ENCODE peak calls at places on chromosomes 4 and X, in five cellular contexts. One of them, this sample, is unnamed.

GRCh38 chrX:48927125-48927524 is 8.3 kb upstream of the PIM2 start:
- DNase-seq in upper lobe of left lung: no peak
- DNase-seq in transverse colon: no peak
- DNase-seq in sigmoid colon: no peak
- DNase-seq in stomach: no peak
- DNase-seq in this sample: no peak

GRCh38 chr4:169201144-169202124 is 69.3 kb downstream of the SH3RF1 start:
- DNase-seq in upper lobe of left lung: no peak
- DNase-seq in transverse colon: no peak
- DNase-seq in sigmoid colon: no peak
- DNase-seq in stomach: no peak
- DNase-seq in this sample: no peak

GRCh38 chr4:85423414-85423813 is 51.5 kb upstream of the ARHGAP24 start:
- DNase-seq in upper lobe of left lung: no peak
- DNase-seq in transverse colon: no peak
- DNase-seq in sigmoid colon: no peak
- DNase-seq in stomach: no peak
- DNase-seq in this sample: no peak

GRCh38 chr4:85556293-85556692 is 81.3 kb downstream of the ARHGAP24 start:
- DNase-seq in upper lobe of left lung: no peak
- DNase-seq in transverse colon: no peak
- DNase-seq in sigmoid colon: no peak
- DNase-seq in stomach: no peak
- DNase-seq in this sample: no peak

GRCh38 chr4:168555437-168555836 is 58.6 kb downstream of the PALLD start:
- DNase-seq in upper lobe of left lung: no peak
- DNase-seq in transverse colon: no peak
- DNase-seq in sigmoid colon: no peak
- DNase-seq in stomach: no peak
- DNase-seq in this sample: no peak

GRCh38 chr4:38313999-38314561 is 349.9 kb upstream of the KLF3 start:
- DNase-seq in upper lobe of left lung: no peak
- DNase-seq in transverse colon: peak; percentile 71
- DNase-seq in sigmoid colon: no peak
- DNase-seq in stomach: no peak
- DNase-seq in this sample: peak; percentile 60

GRCh38 chrX:43882294-43882681 is at the start of gene MAOB:
- DNase-seq in upper lobe of left lung: peak; percentile 87
- DNase-seq in transverse colon: peak; percentile 33
- DNase-seq in sigmoid colon: peak; percentile 72
- DNase-seq in stomach: peak; percentile 37
- DNase-seq in this sample: no peak

GRCh38 chrX:27548624-27549023 is 41.5 kb upstream of the DCAF8L2 start:
- DNase-seq in upper lobe of left lung: no peak
- DNase-seq in transverse colon: no peak
- DNase-seq in sigmoid colon: no peak
- DNase-seq in stomach: no peak
- DNase-seq in this sample: no peak

GRCh38 chr4:54553001-54553400 is 104.8 kb upstream of the KIT start:
- DNase-seq in upper lobe of left lung: no peak
- DNase-seq in transverse colon: no peak
- DNase-seq in sigmoid colon: no peak
- DNase-seq in stomach: no peak
- DNase-seq in this sample: no peak

GRCh38 chrX:109826954-109827708 is 94.1 kb upstream of the ACSL4 start:
- DNase-seq in upper lobe of left lung: no peak
- DNase-seq in transverse colon: no peak
- DNase-seq in sigmoid colon: no peak
- DNase-seq in stomach: no peak
- DNase-seq in this sample: no peak

GRCh38 chr4:146237092-146237491 is 22.8 kb downstream of the REELD1 start:
- DNase-seq in upper lobe of left lung: no peak
- DNase-seq in transverse colon: no peak
- DNase-seq in sigmoid colon: no peak
- DNase-seq in stomach: no peak
- DNase-seq in this sample: no peak

GRCh38 chrX:153981771-153982533 is 9.4 kb downstream of the TMEM187 start:
- DNase-seq in upper lobe of left lung: peak; percentile 70
- DNase-seq in transverse colon: peak; percentile 62
- DNase-seq in sigmoid colon: no peak
- DNase-seq in stomach: no peak
- DNase-seq in this sample: peak; percentile 80

GRCh38 chr4:115851918-115852766 is 738.7 kb upstream of the NDST4 start:
- DNase-seq in upper lobe of left lung: no peak
- DNase-seq in transverse colon: peak; percentile 35
- DNase-seq in sigmoid colon: no peak
- DNase-seq in stomach: peak; percentile 67
- DNase-seq in this sample: no peak

GRCh38 chr4:73070072-73070385 is 513 bp upstream of the COX18 start:
- DNase-seq in upper lobe of left lung: no peak
- DNase-seq in transverse colon: no peak
- DNase-seq in sigmoid colon: no peak
- DNase-seq in stomach: no peak
- DNase-seq in this sample: no peak

GRCh38 chrX:39331062-39331704 is 529.9 kb downstream of the MID1IP1 start:
- DNase-seq in upper lobe of left lung: no peak
- DNase-seq in transverse colon: no peak
- DNase-seq in sigmoid colon: no peak
- DNase-seq in stomach: no peak
- DNase-seq in this sample: no peak

GRCh38 chr4:83036991-83037390 is 2.0 kb downstream of the COPS4 start:
- DNase-seq in upper lobe of left lung: no peak
- DNase-seq in transverse colon: no peak
- DNase-seq in sigmoid colon: no peak
- DNase-seq in stomach: no peak
- DNase-seq in this sample: no peak

GRCh38 chr4:136687118-136687517 is 845.2 kb downstream of the PCDH18 start:
- DNase-seq in upper lobe of left lung: no peak
- DNase-seq in transverse colon: no peak
- DNase-seq in sigmoid colon: no peak
- DNase-seq in stomach: no peak
- DNase-seq in this sample: no peak

GRCh38 chr4:110109455-110109854 is 89.0 kb downstream of the ELOVL6 start:
- DNase-seq in upper lobe of left lung: no peak
- DNase-seq in transverse colon: no peak
- DNase-seq in sigmoid colon: no peak
- DNase-seq in stomach: no peak
- DNase-seq in this sample: no peak
- H3K9me3 ChIP-seq in upper lobe of left lung: no peaks in the 10 kb centered on the region
- H3K9me3 ChIP-seq in transverse colon: no peaks in the 10 kb centered on the region
- H3K9me3 ChIP-seq in sigmoid colon: no peaks in the 10 kb centered on the region
- H3K9me3 ChIP-seq in stomach: no peaks in the 10 kb centered on the region
- H3K9me3 ChIP-seq in this sample: no peaks in the 10 kb centered on the region

GRCh38 chr4:151169223-151169622 is 69.8 kb downstream of the RPS3A start:
- DNase-seq in upper lobe of left lung: no peak
- DNase-seq in transverse colon: peak; percentile 62
- DNase-seq in sigmoid colon: peak; percentile 95
- DNase-seq in stomach: peak; percentile 31
- DNase-seq in this sample: no peak
- H3K4me1 ChIP-seq in upper lobe of left lung: peaks cover 25% of the 10 kb centered on the region
- H3K4me1 ChIP-seq in transverse colon: peaks cover 23% of the 10 kb centered on the region
- H3K4me1 ChIP-seq in sigmoid colon: no peaks in the 10 kb centered on the region
- H3K4me1 ChIP-seq in stomach: peaks cover 66% of the 10 kb centered on the region
- H3K4me1 ChIP-seq in this sample: no peaks in the 10 kb centered on the region

GRCh38 chr4:70533211-70533610 is 14.8 kb downstream of the AMTN start:
- DNase-seq in upper lobe of left lung: no peak
- DNase-seq in transverse colon: no peak
- DNase-seq in sigmoid colon: no peak
- DNase-seq in stomach: no peak
- DNase-seq in this sample: no peak

GRCh38 chr4:70530997-70531396 is 12.6 kb downstream of the AMTN start:
- DNase-seq in upper lobe of left lung: no peak
- DNase-seq in transverse colon: no peak
- DNase-seq in sigmoid colon: no peak
- DNase-seq in stomach: no peak
- DNase-seq in this sample: no peak

GRCh38 chr4:70533791-70534190 is 15.4 kb downstream of the AMTN start:
- DNase-seq in upper lobe of left lung: no peak
- DNase-seq in transverse colon: no peak
- DNase-seq in sigmoid colon: no peak
- DNase-seq in stomach: no peak
- DNase-seq in this sample: no peak

GRCh38 chr4:70531981-70532380 is 13.6 kb downstream of the AMTN start:
- DNase-seq in upper lobe of left lung: no peak
- DNase-seq in transverse colon: no peak
- DNase-seq in sigmoid colon: no peak
- DNase-seq in stomach: no peak
- DNase-seq in this sample: no peak
- TF ChIP-seq CTCF in upper lobe of left lung: no peak
- TF ChIP-seq CTCF in transverse colon: no peak
- TF ChIP-seq CTCF in sigmoid colon: no peak
- TF ChIP-seq CTCF in stomach: no peak
- TF ChIP-seq CTCF in this sample: no peak

GRCh38 chrX:67351411-67351810 is 192.4 kb upstream of the AR start:
- DNase-seq in upper lobe of left lung: no peak
- DNase-seq in transverse colon: no peak
- DNase-seq in sigmoid colon: no peak
- DNase-seq in stomach: no peak
- DNase-seq in this sample: no peak

GRCh38 chrX:67353651-67354370 is 190.0 kb upstream of the AR start:
- DNase-seq in upper lobe of left lung: no peak
- DNase-seq in transverse colon: no peak
- DNase-seq in sigmoid colon: no peak
- DNase-seq in stomach: no peak
- DNase-seq in this sample: no peak
- H3K9me3 ChIP-seq in upper lobe of left lung: no peaks in the 10 kb centered on the region
- H3K9me3 ChIP-seq in transverse colon: no peaks in the 10 kb centered on the region
- H3K9me3 ChIP-seq in sigmoid colon: no peaks in the 10 kb centered on the region
- H3K9me3 ChIP-seq in stomach: no peaks in the 10 kb centered on the region
- H3K9me3 ChIP-seq in this sample: no peaks in the 10 kb centered on the region

DNA sequence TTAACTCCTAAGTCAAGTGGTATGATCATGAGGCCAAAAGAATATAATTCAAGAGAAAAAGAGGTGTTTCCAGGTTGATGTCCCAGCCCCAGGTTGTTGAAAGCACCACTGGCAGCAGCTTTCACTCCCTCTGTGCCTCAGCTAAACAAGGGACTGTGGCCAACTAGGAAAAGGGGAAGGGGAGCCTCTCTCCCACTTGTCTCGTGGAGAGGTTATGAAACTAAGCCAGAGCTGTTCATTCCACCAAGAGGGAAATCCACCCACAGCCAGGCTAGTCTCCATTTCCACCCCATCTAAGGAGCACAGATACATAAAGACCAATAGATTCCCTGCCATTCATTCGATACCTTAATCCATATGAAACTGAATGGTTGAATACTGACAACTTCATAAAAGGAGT is 8.1 kb downstream of the ANXA5 start:
- DNase-seq in upper lobe of left lung: no peak
- DNase-seq in transverse colon: no peak
- DNase-seq in sigmoid colon: no peak
- DNase-seq in stomach: no peak
- DNase-seq in this sample: no peak
- H3K4me1 ChIP-seq in upper lobe of left lung: peaks cover 47% of the 10 kb centered on the region
- H3K4me1 ChIP-seq in transverse colon: peaks cover 58% of the 10 kb centered on the region
- H3K4me1 ChIP-seq in sigmoid colon: no peaks in the 10 kb centered on the region
- H3K4me1 ChIP-seq in stomach: peaks cover 86% of the 10 kb centered on the region
- H3K4me1 ChIP-seq in this sample: peaks cover 4% of the 10 kb centered on the region

GRCh38 chrX:78098108-78098507 is 5.9 kb upstream of the PGK1 start:
- DNase-seq in upper lobe of left lung: no peak
- DNase-seq in transverse colon: no peak
- DNase-seq in sigmoid colon: no peak
- DNase-seq in stomach: no peak
- DNase-seq in this sample: no peak

DNA sequence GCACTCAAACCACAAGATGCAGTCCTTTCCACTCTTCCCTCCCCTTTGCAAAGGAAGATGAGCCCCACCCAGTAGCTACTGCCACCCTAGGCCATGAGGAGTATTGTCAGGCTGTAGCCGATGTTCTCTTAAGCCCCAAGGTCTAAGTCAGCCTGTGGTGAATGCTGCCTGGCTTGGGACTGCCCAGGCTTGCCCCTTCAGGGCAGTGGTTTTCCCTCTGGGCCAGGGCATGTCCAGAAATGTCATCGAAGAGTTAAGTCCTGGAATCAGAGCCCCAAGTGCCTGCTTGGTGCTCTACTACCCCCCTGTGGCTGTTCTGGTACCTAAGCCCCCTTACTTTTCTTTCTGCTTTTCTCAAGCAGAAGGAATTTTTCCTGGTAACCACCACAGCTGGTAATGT is 11.8 kb upstream of the PGK1 start:
- DNase-seq in upper lobe of left lung: no peak
- DNase-seq in transverse colon: no peak
- DNase-seq in sigmoid colon: no peak
- DNase-seq in stomach: no peak
- DNase-seq in this sample: no peak
- TF ChIP-seq CTCF in upper lobe of left lung: peak; percentile 15
- TF ChIP-seq CTCF in transverse colon: no peak
- TF ChIP-seq CTCF in sigmoid colon: no peak
- TF ChIP-seq CTCF in stomach: no peak
- TF ChIP-seq CTCF in this sample: no peak

GRCh38 chr4:5662555-5662954 is 45.8 kb downstream of the EVC2 start:
- DNase-seq in upper lobe of left lung: no peak
- DNase-seq in transverse colon: no peak
- DNase-seq in sigmoid colon: no peak
- DNase-seq in stomach: no peak
- DNase-seq in this sample: no peak
- H3K9me3 ChIP-seq in upper lobe of left lung: no peaks in the 10 kb centered on the region
- H3K9me3 ChIP-seq in transverse colon: no peaks in the 10 kb centered on the region
- H3K9me3 ChIP-seq in sigmoid colon: no peaks in the 10 kb centered on the region
- H3K9me3 ChIP-seq in stomach: peaks cover 8% of the 10 kb centered on the region
- H3K9me3 ChIP-seq in this sample: no peaks in the 10 kb centered on the region

GRCh38 chr4:6956434-6957147 is 47.0 kb downstream of the TBC1D14 start:
- DNase-seq in upper lobe of left lung: no peak
- DNase-seq in transverse colon: no peak
- DNase-seq in sigmoid colon: no peak
- DNase-seq in stomach: peak; percentile 29
- DNase-seq in this sample: no peak
- H3K4me1 ChIP-seq in upper lobe of left lung: peaks cover 37% of the 10 kb centered on the region
- H3K4me1 ChIP-seq in transverse colon: peaks cover 49% of the 10 kb centered on the region
- H3K4me1 ChIP-seq in sigmoid colon: no peaks in the 10 kb centered on the region
- H3K4me1 ChIP-seq in stomach: peaks cover 90% of the 10 kb centered on the region
- H3K4me1 ChIP-seq in this sample: peaks cover 14% of the 10 kb centered on the region